ENCODE peak calls at places on chromosomes 13 and 19, in nine cellular contexts. X, B, P, D, G, C, U, Y and J are unnamed samples.
A peak's percentile ranks its signal among the peaks of the same experiment; 100 is the strongest.

GRCh38 chr13:91127995-91128394 is 219.5 kb upstream of the MIR17HG start:
- DNase-seq in X (no peak), B (no peak), P (no peak), D (no peak), G (no peak), C (no peak), U (no peak), Y (no peak), J (no peak)

GRCh38 chr19:15469513-15470297 is 5.4 kb upstream of the RASAL3 start:
- DNase-seq in X (no peak), B (no peak), P (no peak), D (no peak), G (no peak), C (no peak), U (no peak), Y (no peak), J (no peak)

GRCh38 chr19:2528543-2529173 is 52.7 kb downstream of the GADD45B start:
- DNase-seq in X (no peak), B (no peak), P (no peak), D (no peak), G (no peak), C (peak; percentile 8), U (no peak), Y (no peak), J (no peak)

GRCh38 chr19:5719274-5719960 is 529 bp downstream of the LONP1 start:
- DNase-seq in X (peak; percentile 52), B (peak; percentile 29), P (no peak), D (no peak), G (no peak), C (peak; percentile 37), U (no peak), Y (no peak), J (no peak)

GRCh38 chr19:13007292-13008045 is 12.2 kb downstream of the NFIX start:
- DNase-seq in X (no peak), B (no peak), P (no peak), D (no peak), G (peak; percentile 54), C (peak; percentile 50), U (no peak), Y (no peak), J (no peak)

GRCh38 chr13:52851153-52851962 is 2.9 kb upstream of the PCDH8 start:
- DNase-seq in X (no peak), B (peak; percentile 34), P (peak; percentile 12), D (peak; percentile 56), G (peak; percentile 23), C (no peak), U (no peak), Y (no peak), J (peak; percentile 29)

GRCh38 chr13:94325148-94325528 is 154.3 kb downstream of the DCT start:
- DNase-seq in X (no peak), B (no peak), P (no peak), D (no peak), G (no peak), C (no peak), U (no peak), Y (no peak), J (no peak)

GRCh38 chr19:46471116-46471733 is at the start of gene PNMA8A:
- DNase-seq in X (no peak), B (peak; percentile 31), P (peak; percentile 94), D (peak; percentile 82), G (no peak), C (no peak), U (no peak), Y (no peak), J (peak; percentile 87)

GRCh38 chr13:100389617-100390016 is 199.0 kb downstream of the GGACT start:
- DNase-seq in X (no peak), B (no peak), P (no peak), D (no peak), G (no peak), C (no peak), U (no peak), Y (no peak), J (no peak)

GRCh38 chr19:48444933-48445194 is 919 bp upstream of the GRWD1 start:
- DNase-seq in X (no peak), B (no peak), P (peak; percentile 8), D (no peak), G (no peak), C (no peak), U (no peak), Y (no peak), J (no peak)

GRCh38 chr19:57887195-57887941 is 1.5 kb downstream of the ZNF814 start:
- DNase-seq in X (no peak), B (no peak), P (peak; percentile 50), D (no peak), G (no peak), C (peak; percentile 18), U (no peak), Y (no peak), J (no peak)

GRCh38 chr13:48492123-48493075 is 40.5 kb downstream of the RCBTB2 start:
- DNase-seq in X (peak; percentile 89), B (no peak), P (peak; percentile 88), D (no peak), G (peak; percentile 63), C (no peak), U (no peak), Y (no peak), J (no peak)

DNA sequence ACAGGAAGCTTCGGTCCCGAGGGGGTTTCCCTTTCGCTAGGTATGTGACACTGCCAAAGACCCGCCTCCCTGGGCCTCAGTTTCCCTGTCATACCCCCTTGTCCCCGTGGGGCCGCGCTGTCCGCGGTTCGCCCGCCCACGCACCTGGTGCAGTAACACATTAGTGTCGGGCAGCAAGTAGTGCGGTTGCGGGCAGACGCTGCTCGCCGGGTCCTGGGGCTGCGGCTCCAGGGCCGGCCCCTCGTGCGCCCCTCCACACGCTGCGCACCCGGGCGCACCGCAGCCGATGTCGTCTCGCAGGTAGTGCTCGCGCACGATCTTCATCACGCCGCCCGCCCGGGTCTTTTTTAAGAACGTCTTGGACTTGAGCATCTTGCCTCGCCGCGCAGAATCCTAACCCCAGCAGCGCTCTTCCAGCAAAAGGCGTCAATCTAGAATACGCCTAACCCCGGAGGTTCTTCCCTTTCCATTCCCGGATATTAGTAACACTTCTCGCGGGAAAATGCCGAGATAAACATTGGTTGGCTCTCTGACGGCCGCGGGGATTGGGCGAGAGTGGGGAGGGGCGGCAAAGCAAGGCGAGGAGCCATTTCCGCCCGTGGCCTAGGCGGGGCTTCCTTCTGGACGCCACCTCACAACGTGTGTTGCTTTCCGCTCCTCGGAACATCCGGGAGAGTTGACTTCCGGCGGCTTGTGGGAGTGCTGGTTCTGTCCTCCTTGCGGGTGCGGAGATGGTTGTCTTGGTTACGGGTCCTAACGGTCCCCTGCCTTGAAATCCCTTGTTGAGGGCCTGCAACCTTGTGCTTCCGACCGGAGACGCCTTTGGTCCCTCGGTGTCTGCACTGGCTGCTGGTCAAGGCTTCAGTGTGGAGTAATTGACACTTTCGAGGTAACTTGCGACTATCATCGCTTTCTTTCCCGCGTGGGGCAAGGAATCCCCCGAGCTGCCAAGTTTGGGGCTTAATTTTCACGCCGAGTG is at the start of the genes DIS3 and PIBF1:
- DNase-seq in X (peak; percentile 97), B (peak; percentile 97), P (peak; percentile 98), D (peak; percentile 88), G (peak; percentile 98), C (peak; percentile 96), U (peak; percentile 84), Y (peak; percentile 95), J (peak; percentile 93)
- TF ChIP-seq CTCF in X (peak; percentile 22), B (no peak), P (no peak), D (peak; percentile 28), G (peak; percentile 5), C (peak; percentile 23), U (peak; percentile 8), Y (peak; percentile 6), J (peak; percentile 25)

GRCh38 chr13:110615005-110615321 is 382 bp upstream of the NAXD start:
- DNase-seq in X (no peak), B (no peak), P (no peak), D (no peak), G (no peak), C (no peak), U (no peak), Y (no peak), J (no peak)

GRCh38 chr13:110617326-110618072 is 2.2 kb downstream of the NAXD start:
- DNase-seq in X (peak; percentile 3), B (no peak), P (peak; percentile 86), D (no peak), G (peak; percentile 35), C (peak; percentile 69), U (no peak), Y (peak; percentile 74), J (no peak)

GRCh38 chr13:110615322-110616102 is at the start of gene NAXD:
- DNase-seq in X (peak; percentile 80), B (peak; percentile 99), P (peak; percentile 97), D (peak; percentile 77), G (peak; percentile 84), C (peak; percentile 80), U (peak; percentile 58), Y (peak; percentile 85), J (peak; percentile 66)

GRCh38 chr13:110618167-110618566 is 2.8 kb downstream of the NAXD start:
- DNase-seq in X (no peak), B (no peak), P (no peak), D (no peak), G (no peak), C (no peak), U (no peak), Y (no peak), J (no peak)

GRCh38 chr13:110616103-110617101 is 1.1 kb downstream of the NAXD start:
- DNase-seq in X (peak; percentile 54), B (peak; percentile 67), P (peak; percentile 55), D (no peak), G (no peak), C (peak; percentile 77), U (no peak), Y (no peak), J (no peak)
- TF ChIP-seq CTCF in X (peak; percentile 71), B (no peak), P (no peak), D (no peak), G (no peak), C (no peak), U (no peak), Y (peak; percentile 15), J (no peak)

DNA sequence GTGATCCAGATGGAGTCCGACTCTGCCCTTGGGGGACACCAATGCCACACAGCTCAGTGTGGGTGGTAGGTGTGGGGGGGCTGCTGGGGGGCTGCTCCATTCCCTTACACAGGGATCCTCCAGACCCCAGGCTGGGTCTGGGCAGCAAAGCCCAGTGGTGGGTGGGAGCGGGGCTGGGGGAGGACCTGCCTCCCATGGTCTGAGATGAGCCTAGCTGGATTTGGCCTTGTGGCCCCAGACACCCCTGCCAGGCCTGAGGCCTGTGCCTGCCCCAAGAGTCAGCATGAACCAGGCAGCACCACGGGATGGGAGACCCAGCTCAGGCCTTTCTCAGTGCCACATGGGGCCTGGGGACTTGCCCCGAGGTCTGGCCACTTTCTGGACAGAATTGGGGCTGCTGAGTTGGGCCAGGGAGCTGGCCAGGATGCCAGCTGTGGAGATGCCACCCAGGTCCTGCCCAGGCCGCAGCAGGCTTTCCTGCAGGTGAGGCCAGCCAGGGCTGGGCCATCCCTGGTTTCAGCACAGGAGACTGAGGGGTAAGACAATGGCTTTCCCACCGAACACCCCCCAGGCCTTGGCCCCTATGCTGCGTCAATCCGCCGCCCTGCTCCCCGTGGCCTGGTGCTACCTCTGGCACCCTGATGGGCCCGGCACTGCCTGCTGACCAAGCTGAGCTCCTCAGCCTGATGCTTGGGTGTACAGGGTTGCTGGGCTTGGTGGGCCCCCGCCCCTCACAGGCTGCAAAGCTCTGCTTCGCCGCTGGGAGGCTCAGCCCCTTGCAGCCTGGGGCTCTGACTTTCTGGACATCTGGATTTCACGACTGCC is 24.2 kb downstream of the CEBPG start:
- DNase-seq in X (no peak), B (no peak), P (no peak), D (peak; percentile 35), G (no peak), C (no peak), U (no peak), Y (no peak), J (no peak)
- TF ChIP-seq CTCF in X (no peak), B (no peak), P (peak; percentile 28), D (peak; percentile 58), G (peak; percentile 10), C (no peak), U (peak; percentile 49), Y (peak; percentile 57), J (peak; percentile 56)

GRCh38 chr19:7943444-7944176 is at the start of gene TIMM44:
- DNase-seq in X (peak; percentile 100), B (peak; percentile 99), P (peak; percentile 100), D (peak; percentile 95), G (peak; percentile 98), C (peak; percentile 97), U (peak; percentile 95), Y (peak; percentile 99), J (peak; percentile 96)
- TF ChIP-seq CTCF in X (no peak), B (no peak), P (no peak), D (no peak), G (no peak), C (no peak), U (no peak), Y (no peak), J (no peak)